ENCODE peak calls at places on chromosomes 7 and 10, in nine cellular contexts. One of them, this sample, is unnamed.

GRCh38 chr10:95406651-95407280 is 116.0 kb upstream of the PDLIM1 start:
- DNase-seq in naive thymus-derived CD4-positive, alpha-beta T cell: no peak
- DNase-seq in fibroblast of lung: no peak
- DNase-seq in trophoblast cell: no peak
- DNase-seq in mesendoderm: no peak
- DNase-seq in effector memory CD4-positive, alpha-beta T cell: no peak
- DNase-seq in left ventricle myocardium inferior: peak
- DNase-seq in heart left ventricle: peak
- DNase-seq in CD8-positive, alpha-beta memory T cell: no peak
- DNase-seq in this sample: peak

GRCh38 chr10:90888387-90888786 is 16.6 kb downstream of the RPP30 start:
- DNase-seq in fibroblast of lung: no peak
- DNase-seq in trophoblast cell: no peak
- DNase-seq in naive thymus-derived CD4-positive, alpha-beta T cell: no peak
- DNase-seq in left ventricle myocardium inferior: no peak
- DNase-seq in effector memory CD4-positive, alpha-beta T cell: no peak
- DNase-seq in mesendoderm: no peak
- DNase-seq in CD8-positive, alpha-beta memory T cell: no peak
- DNase-seq in heart left ventricle: no peak
- DNase-seq in this sample: no peak

GRCh38 chr10:100728928-100729876 is 16.2 kb upstream of the PAX2 start:
- DNase-seq in mesendoderm: peak
- DNase-seq in effector memory CD4-positive, alpha-beta T cell: no peak
- DNase-seq in fibroblast of lung: peak
- DNase-seq in left ventricle myocardium inferior: no peak
- DNase-seq in trophoblast cell: peak
- DNase-seq in heart left ventricle: no peak
- DNase-seq in CD8-positive, alpha-beta memory T cell: no peak
- DNase-seq in naive thymus-derived CD4-positive, alpha-beta T cell: no peak
- DNase-seq in this sample: peak

GRCh38 chr10:47031953-47032465 is 120.8 kb downstream of the PTPN20 start:
- DNase-seq in heart left ventricle: no peak
- DNase-seq in trophoblast cell: no peak
- DNase-seq in left ventricle myocardium inferior: no peak
- DNase-seq in mesendoderm: no peak
- DNase-seq in naive thymus-derived CD4-positive, alpha-beta T cell: no peak
- DNase-seq in CD8-positive, alpha-beta memory T cell: no peak
- DNase-seq in effector memory CD4-positive, alpha-beta T cell: no peak
- DNase-seq in fibroblast of lung: no peak
- DNase-seq in this sample: peak

GRCh38 chr7:92590711-92591310 is 621 bp upstream of the FAM133B start:
- DNase-seq in mesendoderm: no peak
- DNase-seq in trophoblast cell: no peak
- DNase-seq in CD8-positive, alpha-beta memory T cell: no peak
- DNase-seq in naive thymus-derived CD4-positive, alpha-beta T cell: no peak
- DNase-seq in fibroblast of lung: no peak
- DNase-seq in effector memory CD4-positive, alpha-beta T cell: no peak
- DNase-seq in heart left ventricle: no peak
- DNase-seq in left ventricle myocardium inferior: no peak
- DNase-seq in this sample: no peak

GRCh38 chr7:17989546-17989945 is 38.1 kb downstream of the PRPS1L1 start:
- DNase-seq in mesendoderm: peak
- DNase-seq in fibroblast of lung: peak
- DNase-seq in CD8-positive, alpha-beta memory T cell: no peak
- DNase-seq in heart left ventricle: no peak
- DNase-seq in left ventricle myocardium inferior: no peak
- DNase-seq in trophoblast cell: peak
- DNase-seq in naive thymus-derived CD4-positive, alpha-beta T cell: no peak
- DNase-seq in effector memory CD4-positive, alpha-beta T cell: no peak
- DNase-seq in this sample: no peak

GRCh38 chr10:89518876-89519842 is 16.2 kb downstream of the SLC16A12 start:
- DNase-seq in left ventricle myocardium inferior: peak
- DNase-seq in heart left ventricle: peak
- DNase-seq in mesendoderm: no peak
- DNase-seq in naive thymus-derived CD4-positive, alpha-beta T cell: no peak
- DNase-seq in effector memory CD4-positive, alpha-beta T cell: no peak
- DNase-seq in trophoblast cell: no peak
- DNase-seq in CD8-positive, alpha-beta memory T cell: no peak
- DNase-seq in fibroblast of lung: peak
- DNase-seq in this sample: no peak

GRCh38 chr7:79352323-79352722 is 101.1 kb downstream of the MAGI2 start:
- DNase-seq in heart left ventricle: no peak
- DNase-seq in mesendoderm: no peak
- DNase-seq in trophoblast cell: no peak
- DNase-seq in CD8-positive, alpha-beta memory T cell: no peak
- DNase-seq in fibroblast of lung: peak
- DNase-seq in left ventricle myocardium inferior: no peak
- DNase-seq in effector memory CD4-positive, alpha-beta T cell: no peak
- DNase-seq in naive thymus-derived CD4-positive, alpha-beta T cell: no peak
- DNase-seq in this sample: no peak

GRCh38 chr10:22760025-22760424 is 45.6 kb upstream of the PIP4K2A start:
- DNase-seq in left ventricle myocardium inferior: no peak
- DNase-seq in fibroblast of lung: no peak
- DNase-seq in mesendoderm: peak
- DNase-seq in trophoblast cell: no peak
- DNase-seq in naive thymus-derived CD4-positive, alpha-beta T cell: no peak
- DNase-seq in heart left ventricle: no peak
- DNase-seq in CD8-positive, alpha-beta memory T cell: no peak
- DNase-seq in effector memory CD4-positive, alpha-beta T cell: no peak
- DNase-seq in this sample: no peak

GRCh38 chr10:22600516-22600915 is 113.9 kb downstream of the PIP4K2A start:
- DNase-seq in left ventricle myocardium inferior: no peak
- DNase-seq in effector memory CD4-positive, alpha-beta T cell: no peak
- DNase-seq in CD8-positive, alpha-beta memory T cell: no peak
- DNase-seq in fibroblast of lung: no peak
- DNase-seq in trophoblast cell: no peak
- DNase-seq in naive thymus-derived CD4-positive, alpha-beta T cell: no peak
- DNase-seq in mesendoderm: no peak
- DNase-seq in heart left ventricle: no peak
- DNase-seq in this sample: no peak

GRCh38 chr10:17387861-17388503 is 66.4 kb downstream of the ST8SIA6 start:
- DNase-seq in effector memory CD4-positive, alpha-beta T cell: no peak
- DNase-seq in mesendoderm: peak
- DNase-seq in fibroblast of lung: no peak
- DNase-seq in trophoblast cell: peak
- DNase-seq in naive thymus-derived CD4-positive, alpha-beta T cell: no peak
- DNase-seq in left ventricle myocardium inferior: no peak
- DNase-seq in CD8-positive, alpha-beta memory T cell: no peak
- DNase-seq in heart left ventricle: no peak
- DNase-seq in this sample: peak
- H3K4me3 ChIP-seq in effector memory CD4-positive, alpha-beta T cell: no peak
- H3K4me3 ChIP-seq in mesendoderm: no peak
- H3K4me3 ChIP-seq in fibroblast of lung: no peak
- H3K4me3 ChIP-seq in trophoblast cell: no peak
- H3K4me3 ChIP-seq in naive thymus-derived CD4-positive, alpha-beta T cell: no peak
- H3K4me3 ChIP-seq in left ventricle myocardium inferior: no peak
- H3K4me3 ChIP-seq in CD8-positive, alpha-beta memory T cell: no peak
- H3K4me3 ChIP-seq in heart left ventricle: no peak
- H3K4me3 ChIP-seq in this sample: peak

GRCh38 chr10:33680036-33680435 is 345.6 kb upstream of the NRP1 start:
- DNase-seq in effector memory CD4-positive, alpha-beta T cell: no peak
- DNase-seq in trophoblast cell: no peak
- DNase-seq in fibroblast of lung: no peak
- DNase-seq in left ventricle myocardium inferior: no peak
- DNase-seq in CD8-positive, alpha-beta memory T cell: no peak
- DNase-seq in naive thymus-derived CD4-positive, alpha-beta T cell: no peak
- DNase-seq in heart left ventricle: no peak
- DNase-seq in mesendoderm: no peak
- DNase-seq in this sample: no peak

GRCh38 chr10:33669861-33670385 is 335.5 kb upstream of the NRP1 start:
- DNase-seq in mesendoderm: no peak
- DNase-seq in fibroblast of lung: no peak
- DNase-seq in trophoblast cell: no peak
- DNase-seq in effector memory CD4-positive, alpha-beta T cell: no peak
- DNase-seq in CD8-positive, alpha-beta memory T cell: no peak
- DNase-seq in left ventricle myocardium inferior: no peak
- DNase-seq in naive thymus-derived CD4-positive, alpha-beta T cell: no peak
- DNase-seq in heart left ventricle: no peak
- DNase-seq in this sample: no peak

GRCh38 chr10:33676606-33677005 is 342.1 kb upstream of the NRP1 start:
- DNase-seq in naive thymus-derived CD4-positive, alpha-beta T cell: no peak
- DNase-seq in heart left ventricle: no peak
- DNase-seq in fibroblast of lung: no peak
- DNase-seq in left ventricle myocardium inferior: no peak
- DNase-seq in trophoblast cell: no peak
- DNase-seq in effector memory CD4-positive, alpha-beta T cell: no peak
- DNase-seq in CD8-positive, alpha-beta memory T cell: no peak
- DNase-seq in mesendoderm: no peak
- DNase-seq in this sample: no peak

GRCh38 chr10:33675235-33675634 is 340.8 kb upstream of the NRP1 start:
- DNase-seq in trophoblast cell: no peak
- DNase-seq in naive thymus-derived CD4-positive, alpha-beta T cell: no peak
- DNase-seq in fibroblast of lung: peak
- DNase-seq in mesendoderm: no peak
- DNase-seq in left ventricle myocardium inferior: no peak
- DNase-seq in effector memory CD4-positive, alpha-beta T cell: no peak
- DNase-seq in heart left ventricle: no peak
- DNase-seq in CD8-positive, alpha-beta memory T cell: no peak
- DNase-seq in this sample: no peak
- H3K4me3 ChIP-seq in trophoblast cell: no peak
- H3K4me3 ChIP-seq in naive thymus-derived CD4-positive, alpha-beta T cell: no peak
- H3K4me3 ChIP-seq in fibroblast of lung: peak
- H3K4me3 ChIP-seq in mesendoderm: no peak
- H3K4me3 ChIP-seq in left ventricle myocardium inferior: peak
- H3K4me3 ChIP-seq in effector memory CD4-positive, alpha-beta T cell: no peak
- H3K4me3 ChIP-seq in heart left ventricle: no peak
- H3K4me3 ChIP-seq in CD8-positive, alpha-beta memory T cell: no peak
- H3K4me3 ChIP-seq in this sample: no peak

GRCh38 chr10:119288574-119289001 is 81.2 kb downstream of the GRK5 start:
- DNase-seq in heart left ventricle: no peak
- DNase-seq in naive thymus-derived CD4-positive, alpha-beta T cell: no peak
- DNase-seq in trophoblast cell: no peak
- DNase-seq in effector memory CD4-positive, alpha-beta T cell: no peak
- DNase-seq in fibroblast of lung: no peak
- DNase-seq in CD8-positive, alpha-beta memory T cell: no peak
- DNase-seq in left ventricle myocardium inferior: no peak
- DNase-seq in mesendoderm: no peak
- DNase-seq in this sample: no peak

GRCh38 chr10:119285495-119286267 is 78.3 kb downstream of the GRK5 start:
- DNase-seq in heart left ventricle: no peak
- DNase-seq in left ventricle myocardium inferior: no peak
- DNase-seq in fibroblast of lung: no peak
- DNase-seq in effector memory CD4-positive, alpha-beta T cell: no peak
- DNase-seq in naive thymus-derived CD4-positive, alpha-beta T cell: no peak
- DNase-seq in CD8-positive, alpha-beta memory T cell: no peak
- DNase-seq in trophoblast cell: no peak
- DNase-seq in mesendoderm: no peak
- DNase-seq in this sample: no peak

GRCh38 chr10:119287613-119287991 is 80.2 kb downstream of the GRK5 start:
- DNase-seq in effector memory CD4-positive, alpha-beta T cell: no peak
- DNase-seq in CD8-positive, alpha-beta memory T cell: no peak
- DNase-seq in naive thymus-derived CD4-positive, alpha-beta T cell: no peak
- DNase-seq in mesendoderm: no peak
- DNase-seq in left ventricle myocardium inferior: no peak
- DNase-seq in fibroblast of lung: no peak
- DNase-seq in heart left ventricle: no peak
- DNase-seq in trophoblast cell: no peak
- DNase-seq in this sample: peak

GRCh38 chr10:119286516-119286915 is 79.1 kb downstream of the GRK5 start:
- DNase-seq in heart left ventricle: no peak
- DNase-seq in trophoblast cell: no peak
- DNase-seq in left ventricle myocardium inferior: no peak
- DNase-seq in effector memory CD4-positive, alpha-beta T cell: no peak
- DNase-seq in CD8-positive, alpha-beta memory T cell: no peak
- DNase-seq in mesendoderm: no peak
- DNase-seq in naive thymus-derived CD4-positive, alpha-beta T cell: no peak
- DNase-seq in fibroblast of lung: no peak
- DNase-seq in this sample: no peak

DNA sequence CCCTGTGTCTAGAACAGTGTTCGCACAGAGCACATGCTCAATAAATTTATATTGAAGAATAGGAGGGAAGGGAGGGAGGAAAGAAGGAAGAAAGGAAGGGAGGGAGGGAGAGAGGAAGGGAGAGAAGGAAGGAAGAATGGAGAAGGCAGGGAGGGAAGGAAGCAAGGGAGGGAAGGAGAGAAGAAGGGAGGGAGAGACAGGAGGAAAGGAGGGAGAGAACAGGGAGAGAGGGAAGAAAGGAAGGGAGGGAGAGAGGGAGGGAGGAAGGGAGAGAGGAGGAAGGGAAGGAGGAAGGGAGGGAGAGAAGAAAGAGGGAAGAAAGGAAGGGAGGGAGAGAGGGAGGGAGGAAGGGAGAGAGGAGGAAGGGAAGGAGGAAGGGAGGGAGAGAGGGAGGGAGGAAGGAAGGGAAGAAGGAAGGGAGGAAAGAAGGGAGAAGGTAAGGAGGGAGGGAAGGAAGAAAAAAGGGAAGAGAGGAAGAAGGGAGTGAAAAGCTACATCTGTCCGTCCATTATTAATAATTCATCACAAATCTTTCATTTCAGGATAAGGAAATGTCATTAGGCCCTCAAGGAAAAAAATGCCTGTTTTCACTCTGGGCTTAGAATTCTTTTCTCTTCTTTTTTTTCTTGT is 79.7 kb downstream of the GRK5 start:
- DNase-seq in heart left ventricle: no peak
- DNase-seq in fibroblast of lung: no peak
- DNase-seq in mesendoderm: no peak
- DNase-seq in CD8-positive, alpha-beta memory T cell: no peak
- DNase-seq in trophoblast cell: no peak
- DNase-seq in left ventricle myocardium inferior: no peak
- DNase-seq in naive thymus-derived CD4-positive, alpha-beta T cell: no peak
- DNase-seq in effector memory CD4-positive, alpha-beta T cell: no peak
- DNase-seq in this sample: no peak
- H3K4me3 ChIP-seq in heart left ventricle: no peak
- H3K4me3 ChIP-seq in fibroblast of lung: no peak
- H3K4me3 ChIP-seq in mesendoderm: no peak
- H3K4me3 ChIP-seq in CD8-positive, alpha-beta memory T cell: no peak
- H3K4me3 ChIP-seq in trophoblast cell: no peak
- H3K4me3 ChIP-seq in left ventricle myocardium inferior: no peak
- H3K4me3 ChIP-seq in naive thymus-derived CD4-positive, alpha-beta T cell: no peak
- H3K4me3 ChIP-seq in effector memory CD4-positive, alpha-beta T cell: no peak
- H3K4me3 ChIP-seq in this sample: no peak

GRCh38 chr10:46020344-46020656 is 10.1 kb downstream of the NCOA4 start:
- DNase-seq in heart left ventricle: no peak
- DNase-seq in effector memory CD4-positive, alpha-beta T cell: no peak
- DNase-seq in trophoblast cell: no peak
- DNase-seq in naive thymus-derived CD4-positive, alpha-beta T cell: no peak
- DNase-seq in left ventricle myocardium inferior: no peak
- DNase-seq in CD8-positive, alpha-beta memory T cell: no peak
- DNase-seq in fibroblast of lung: no peak
- DNase-seq in mesendoderm: no peak
- DNase-seq in this sample: no peak

GRCh38 chr10:46019541-46020343 is 10.7 kb downstream of the NCOA4 start:
- DNase-seq in trophoblast cell: peak
- DNase-seq in fibroblast of lung: no peak
- DNase-seq in naive thymus-derived CD4-positive, alpha-beta T cell: peak
- DNase-seq in left ventricle myocardium inferior: no peak
- DNase-seq in mesendoderm: no peak
- DNase-seq in effector memory CD4-positive, alpha-beta T cell: no peak
- DNase-seq in CD8-positive, alpha-beta memory T cell: no peak
- DNase-seq in heart left ventricle: peak
- DNase-seq in this sample: no peak

GRCh38 chr10:46019170-46019528 is 11.3 kb downstream of the NCOA4 start:
- DNase-seq in effector memory CD4-positive, alpha-beta T cell: no peak
- DNase-seq in trophoblast cell: no peak
- DNase-seq in heart left ventricle: no peak
- DNase-seq in left ventricle myocardium inferior: no peak
- DNase-seq in mesendoderm: no peak
- DNase-seq in CD8-positive, alpha-beta memory T cell: no peak
- DNase-seq in fibroblast of lung: no peak
- DNase-seq in naive thymus-derived CD4-positive, alpha-beta T cell: no peak
- DNase-seq in this sample: no peak

GRCh38 chr10:46022978-46023702 is 7.3 kb downstream of the NCOA4 start:
- DNase-seq in mesendoderm: peak
- DNase-seq in trophoblast cell: peak
- DNase-seq in fibroblast of lung: peak
- DNase-seq in left ventricle myocardium inferior: peak
- DNase-seq in effector memory CD4-positive, alpha-beta T cell: peak
- DNase-seq in naive thymus-derived CD4-positive, alpha-beta T cell: peak
- DNase-seq in heart left ventricle: peak
- DNase-seq in CD8-positive, alpha-beta memory T cell: peak
- DNase-seq in this sample: peak

GRCh38 chr10:46020871-46021553 is 9.4 kb downstream of the NCOA4 start:
- DNase-seq in CD8-positive, alpha-beta memory T cell: no peak
- DNase-seq in trophoblast cell: no peak
- DNase-seq in fibroblast of lung: peak
- DNase-seq in effector memory CD4-positive, alpha-beta T cell: no peak
- DNase-seq in left ventricle myocardium inferior: no peak
- DNase-seq in mesendoderm: no peak
- DNase-seq in heart left ventricle: no peak
- DNase-seq in naive thymus-derived CD4-positive, alpha-beta T cell: no peak
- DNase-seq in this sample: no peak
- H3K4me3 ChIP-seq in CD8-positive, alpha-beta memory T cell: no peak
- H3K4me3 ChIP-seq in trophoblast cell: no peak
- H3K4me3 ChIP-seq in fibroblast of lung: no peak
- H3K4me3 ChIP-seq in effector memory CD4-positive, alpha-beta T cell: no peak
- H3K4me3 ChIP-seq in left ventricle myocardium inferior: peak
- H3K4me3 ChIP-seq in mesendoderm: no peak
- H3K4me3 ChIP-seq in heart left ventricle: no peak
- H3K4me3 ChIP-seq in naive thymus-derived CD4-positive, alpha-beta T cell: no peak
- H3K4me3 ChIP-seq in this sample: peak